ENCODE peak calls at places on chromosomes 7 and 10, in six cellular contexts. M is esophagus squamous epithelium, D is A549, P is heart left ventricle, O is body of pancreas, N is spleen. B is an unnamed sample. For H3K4me1, the result is how much of the 10 kb centered on the place peaks cover.

GRCh38 chr10:16799621-16800020 is 17.6 kb downstream of the RSU1 start:
- DNase-seq in M (no peak), D (no peak), P (no peak), O (no peak), N (no peak), B (no peak)

GRCh38 chr7:114786455-114786854 is 135.4 kb upstream of the MDFIC start:
- DNase-seq in M (no peak), D (no peak), P (no peak), O (no peak), N (no peak), B (no peak)

GRCh38 chr10:113441220-113441619 is 111.6 kb upstream of the HABP2 start:
- DNase-seq in M (no peak), D (no peak), P (no peak), O (no peak), N (no peak), B (no peak)

GRCh38 chr10:76303682-76304316 is 872.4 kb downstream of the LRMDA start:
- DNase-seq in M (no peak), D (peak), P (peak), O (peak), N (no peak), B (peak)

GRCh38 chr10:42960491-42961155 is 116.2 kb upstream of the RET start:
- DNase-seq in M (no peak), D (no peak), P (peak), O (no peak), N (peak), B (no peak)

GRCh38 chr7:28067171-28067570 is 113.4 kb downstream of the JAZF1 start:
- DNase-seq in M (no peak), D (no peak), P (no peak), O (no peak), N (no peak), B (no peak)

GRCh38 chr10:72261323-72262018 is 12.3 kb upstream of the DDIT4 start:
- DNase-seq in M (no peak), D (no peak), P (no peak), O (peak), N (no peak), B (no peak)

GRCh38 chr10:88865281-88865876 is 13.7 kb upstream of the ANKRD22 start:
- DNase-seq in M (no peak), D (no peak), P (no peak), O (peak), N (no peak), B (no peak)

GRCh38 chr10:130202984-130203617 is 66.9 kb downstream of the GLRX3 start:
- DNase-seq in M (no peak), D (no peak), P (peak), O (no peak), N (no peak), B (no peak)

GRCh38 chr10:4073912-4074311 is 288.9 kb upstream of the KLF6 start:
- DNase-seq in M (no peak), D (no peak), P (peak), O (no peak), N (no peak), B (no peak)

GRCh38 chr7:135235841-135236240 is 2.2 kb downstream of the STRA8 start:
- DNase-seq in M (no peak), D (no peak), P (no peak), O (no peak), N (no peak), B (no peak)

GRCh38 chr10:132061465-132062180 is 4.1 kb upstream of the JAKMIP3 start:
- DNase-seq in M (no peak), D (no peak), P (no peak), O (no peak), N (no peak), B (no peak)

GRCh38 chr7:137755438-137755837 is 91.3 kb downstream of the DGKI start:
- DNase-seq in M (no peak), D (no peak), P (no peak), O (no peak), N (no peak), B (no peak)

GRCh38 chr10:95208702-95209391 is 14.8 kb downstream of the ACSM6 start:
- DNase-seq in M (no peak), D (peak), P (no peak), O (no peak), N (no peak), B (no peak)

GRCh38 chr10:63137306-63137705 is 4.2 kb downstream of the NRBF2 start:
- DNase-seq in M (no peak), D (no peak), P (no peak), O (no peak), N (no peak), B (no peak)

GRCh38 chr10:19663344-19663743 is 152.9 kb upstream of the PLXDC2 start:
- DNase-seq in M (no peak), D (no peak), P (no peak), O (no peak), N (no peak), B (no peak)
- TF ChIP-seq CTCF in M (no peak), D (no peak), P (no peak), O (no peak), N (no peak), B (no peak)

GRCh38 chr10:32954080-32954479 is 4.0 kb downstream of the ITGB1 start:
- DNase-seq in M (no peak), D (no peak), P (no peak), O (no peak), N (no peak), B (no peak)

GRCh38 chr10:32955299-32955772 is 2.7 kb downstream of the ITGB1 start:
- DNase-seq in M (no peak), D (no peak), P (no peak), O (no peak), N (no peak), B (no peak)

GRCh38 chr10:32953277-32953927 is 4.6 kb downstream of the ITGB1 start:
- DNase-seq in M (no peak), D (no peak), P (no peak), O (peak), N (no peak), B (no peak)

GRCh38 chr10:32955790-32956189 is 2.2 kb downstream of the ITGB1 start:
- DNase-seq in M (no peak), D (no peak), P (no peak), O (no peak), N (no peak), B (no peak)

DNA sequence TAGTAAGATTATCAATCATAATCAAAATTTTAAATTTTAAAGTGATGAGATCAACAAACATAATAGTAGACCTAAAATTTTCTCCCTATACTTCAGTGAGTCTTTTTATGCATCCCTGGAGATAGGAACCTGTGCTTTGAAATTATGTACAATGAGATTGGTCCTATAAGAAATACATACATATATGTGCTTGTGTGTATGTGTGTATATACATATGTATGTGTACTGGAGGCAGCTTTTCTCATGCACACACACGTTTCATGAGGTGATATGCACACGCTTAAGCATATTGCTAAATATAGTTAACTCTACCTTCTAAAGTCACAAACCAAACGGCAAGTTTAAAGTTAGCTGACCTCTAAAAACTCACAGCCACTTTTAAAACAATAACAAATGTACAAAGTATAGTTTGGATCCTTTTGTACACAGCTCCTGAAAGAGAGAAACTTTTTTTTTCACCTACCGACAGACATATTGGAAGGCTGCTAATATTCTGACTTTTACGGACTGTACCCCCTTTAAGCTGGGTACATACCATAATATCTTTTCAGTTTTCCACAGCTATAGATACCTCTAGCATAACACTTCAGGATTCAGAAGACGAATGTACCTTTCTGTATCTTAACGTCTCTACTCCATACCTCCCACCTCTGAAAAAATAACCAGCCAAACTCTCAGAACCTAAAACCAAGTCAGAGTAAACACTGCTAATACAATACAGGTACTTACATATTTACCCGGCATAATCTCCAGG is 3.3 kb downstream of the ITGB1 start:
- DNase-seq in M (no peak), D (no peak), P (no peak), O (no peak), N (no peak), B (no peak)
- H3K4me1 ChIP-seq in M (half or more), D (under half), P (under half), O (half or more), N (half or more), B (under half)

GRCh38 chr10:93859049-93859655 is 34.6 kb upstream of the SLC35G1 start:
- DNase-seq in M (no peak), D (peak), P (no peak), O (no peak), N (no peak), B (no peak)
- TF ChIP-seq POLR2A in M (no peak), D (no peak), P (no peak), O (no peak), N (no peak), B (no peak)

DNA sequence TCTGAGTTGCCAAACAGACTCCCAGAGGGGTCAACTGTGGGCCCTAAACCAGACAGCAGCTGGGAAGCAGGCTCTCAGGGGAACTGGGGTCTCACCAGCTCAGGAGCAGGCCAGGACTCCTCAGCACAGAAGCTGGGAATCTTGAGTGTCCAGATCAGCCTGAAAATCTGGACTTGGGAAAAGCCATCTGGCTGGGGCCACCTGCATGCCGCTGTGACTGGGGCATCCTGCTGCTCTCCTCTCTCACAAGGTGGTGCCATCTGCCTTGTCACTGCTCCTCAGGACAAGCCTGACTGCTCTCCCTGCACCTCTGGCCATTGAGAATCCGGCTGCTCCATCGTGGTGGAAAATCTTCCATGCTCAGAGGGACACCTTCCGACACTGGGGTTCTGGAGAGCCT is 141.3 kb downstream of the PLPP4 start:
- DNase-seq in M (no peak), D (no peak), P (no peak), O (no peak), N (no peak), B (no peak)
- TF ChIP-seq CTCF in M (no peak), D (no peak), P (no peak), O (no peak), N (no peak), B (no peak)

GRCh38 chr10:1488970-1489548 is 248.3 kb downstream of the ADARB2 start:
- DNase-seq in M (no peak), D (no peak), P (no peak), O (no peak), N (peak), B (no peak)

GRCh38 chr10:1487288-1487687 is 250.0 kb downstream of the ADARB2 start:
- DNase-seq in M (no peak), D (no peak), P (no peak), O (no peak), N (no peak), B (no peak)

GRCh38 chr10:1489801-1490200 is 247.5 kb downstream of the ADARB2 start:
- DNase-seq in M (no peak), D (no peak), P (no peak), O (no peak), N (no peak), B (no peak)

GRCh38 chr10:1485357-1485756 is 252.0 kb downstream of the ADARB2 start:
- DNase-seq in M (no peak), D (no peak), P (no peak), O (no peak), N (no peak), B (no peak)

DNA sequence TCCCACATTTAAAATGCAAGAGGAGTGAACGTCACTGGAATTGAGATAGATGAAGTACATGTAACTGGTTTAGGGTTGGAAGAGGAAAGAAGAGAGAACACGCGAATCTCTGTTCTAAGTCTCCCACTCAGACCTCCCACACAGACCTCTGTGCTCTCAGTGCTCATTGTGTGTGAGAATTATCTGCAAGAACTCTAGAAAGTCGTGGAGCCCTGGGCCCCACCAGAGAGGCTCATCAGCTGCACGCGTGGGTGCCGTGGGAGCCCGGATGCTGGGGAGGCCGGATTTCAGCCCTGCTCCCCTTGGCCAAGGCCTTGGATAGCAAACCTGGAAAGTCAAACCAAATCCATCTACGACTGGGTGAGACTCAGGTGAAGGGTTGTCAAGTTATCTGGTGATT is 250.5 kb downstream of the ADARB2 start:
- DNase-seq in M (no peak), D (no peak), P (no peak), O (no peak), N (no peak), B (no peak)
- H3K4me1 ChIP-seq in M (under half), D (under half), P (under half), O (under half), N (under half), B (under half)

B was measured in testis.